ENCODE peak calls at places on chromosome 3, in four cellular contexts. G is HCEC 1CT, Q is NCI-H1930, J is HEK293T. Y is an unnamed sample.

GRCh38 chr3:111610612-111611054 is 15.5 kb upstream of the ZBED2 start:
- DNase-seq in G (no peak), J (no peak), Q (no peak), Y (no peak)

GRCh38 chr3:139455855-139456254 is 20.5 kb downstream of the RBP2 start:
- DNase-seq in J (peak; percentile 45), Q (no peak), G (no peak), Y (no peak)

GRCh38 chr3:141372656-141373055 is 4.4 kb downstream of the ZBTB38 start:
- DNase-seq in J (no peak), Q (no peak), G (no peak), Y (no peak)

GRCh38 chr3:182460303-182460702 is 333.0 kb upstream of the ATP11B start:
- DNase-seq in Q (no peak), G (no peak), J (no peak), Y (no peak)

GRCh38 chr3:72247645-72248388 is 462.9 kb upstream of the PROK2 start:
- DNase-seq in J (no peak), Q (no peak), G (no peak), Y (no peak)

GRCh38 chr3:10397879-10398278 is 77.0 kb upstream of the SEC13 start:
- DNase-seq in J (no peak), G (no peak), Q (no peak), Y (no peak)

GRCh38 chr3:99817047-99817436 is 620 bp upstream of the CMSS1 start:
- DNase-seq in G (no peak), J (peak; percentile 27), Q (peak; percentile 18), Y (no peak)

GRCh38 chr3:191753186-191753585 is 292.2 kb downstream of the PYDC2 start:
- DNase-seq in J (no peak), G (no peak), Q (no peak), Y (peak; percentile 8)

GRCh38 chr3:196740476-196741400 is 1.1 kb downstream of the PAK2 start:
- DNase-seq in Q (no peak), G (peak; percentile 58), J (peak; percentile 10), Y (peak; percentile 63)

GRCh38 chr3:193556841-193557240 is 2.1 kb upstream of the ATP13A4 start:
- DNase-seq in G (no peak), J (no peak), Q (no peak), Y (no peak)

GRCh38 chr3:54591157-54591556 is 336.7 kb downstream of the LRTM1 start:
- DNase-seq in G (no peak), Q (no peak), J (no peak), Y (no peak)